ENCODE peak calls at places on chromosomes 4 and X, in six cellular contexts. Q is HepG2, L is HCT116, Z is GM12878, R is H1, Y is K562. J is an unnamed sample.

GRCh38 chrX:72421797-72422196 is 116.1 kb upstream of the CITED1 start:
- DNase-seq in Z (no peak), Q (no peak), Y (no peak), L (no peak), R (no peak), J (no peak)

GRCh38 chr4:148120216-148120615 is 322.0 kb downstream of the NR3C2 start:
- DNase-seq in Z (no peak), Q (no peak), R (no peak), L (no peak), Y (no peak), J (no peak)

GRCh38 chr4:182238355-182238931 is 4.8 kb upstream of the TENM3 start:
- DNase-seq in Z (no peak), L (no peak), Q (no peak), R (no peak), Y (no peak), J (no peak)

GRCh38 chr4:165096776-165097175 is 15.9 kb downstream of the TMEM192 start:
- DNase-seq in R (no peak), Z (no peak), Y (no peak), Q (peak), L (no peak), J (no peak)

GRCh38 chrX:140524556-140524955 is 19.7 kb upstream of the SOX3 start:
- DNase-seq in L (no peak), Y (no peak), Z (no peak), Q (no peak), R (no peak), J (no peak)

GRCh38 chrX:52261463-52262194 is 76.9 kb downstream of the MAGED4 start:
- DNase-seq in Y (peak), L (peak), Q (peak), Z (peak), R (peak), J (peak)

GRCh38 chr4:38154681-38155588 is 194.7 kb downstream of the PTTG2 start:
- DNase-seq in L (no peak), Q (no peak), Y (no peak), R (no peak), Z (no peak), J (no peak)

GRCh38 chr4:183527326-183527725 is 22.5 kb downstream of the ING2 start:
- DNase-seq in R (no peak), L (no peak), Y (no peak), Z (no peak), Q (no peak), J (no peak)

GRCh38 chr4:40395908-40396806 is 61.0 kb downstream of the CHRNA9 start:
- DNase-seq in L (no peak), Z (no peak), R (no peak), Y (no peak), Q (peak), J (no peak)

GRCh38 chr4:68630371-68630770 is 40.1 kb downstream of the UGT2B15 start:
- DNase-seq in R (no peak), Y (no peak), Q (no peak), L (no peak), Z (no peak), J (no peak)

GRCh38 chr4:41428941-41429669 is 108.9 kb upstream of the LIMCH1 start:
- DNase-seq in Y (no peak), Z (no peak), L (no peak), R (no peak), Q (no peak), J (no peak)

GRCh38 chr4:62644372-62644771 is 1444.2 kb downstream of the ADGRL3 start:
- DNase-seq in Q (peak), L (no peak), Y (no peak), R (no peak), Z (no peak), J (peak)

GRCh38 chr4:90641856-90642599 is 514.8 kb downstream of the CCSER1 start:
- DNase-seq in Y (no peak), Q (no peak), L (no peak), R (no peak), Z (no peak), J (no peak)

GRCh38 chr4:28391877-28392276 is 1531.2 kb downstream of the STIM2 start:
- DNase-seq in L (no peak), Q (no peak), Y (no peak), Z (no peak), R (no peak), J (no peak)

GRCh38 chr4:93186846-93187245 is 641.7 kb upstream of the ATOH1 start:
- DNase-seq in Z (no peak), R (no peak), Q (no peak), Y (no peak), L (no peak), J (no peak)

GRCh38 chr4:6267573-6267972 is 2.1 kb upstream of the WFS1 start:
- DNase-seq in Y (no peak), Z (no peak), Q (peak), L (no peak), R (no peak), J (no peak)

GRCh38 chr4:32172761-32173160 is 1452.6 kb downstream of the PCDH7 start:
- DNase-seq in L (no peak), Q (no peak), R (no peak), Z (no peak), Y (no peak), J (no peak)

GRCh38 chrX:37834937-37835336 is 12.4 kb downstream of the DYNLT3 start:
- DNase-seq in Q (no peak), Y (no peak), L (no peak), R (no peak), Z (no peak), J (no peak)

GRCh38 chrX:40090050-40090804 is 7.5 kb downstream of the BCOR start:
- DNase-seq in L (no peak), Z (no peak), Q (no peak), Y (peak), R (peak), J (no peak)

GRCh38 chr4:106971586-106971985 is 64.5 kb downstream of the DKK2 start:
- DNase-seq in L (no peak), Z (no peak), Y (no peak), Q (no peak), R (no peak), J (no peak)

GRCh38 chrX:65688403-65688881 is 21.0 kb downstream of the MSN start:
- DNase-seq in Z (peak), L (no peak), R (no peak), Q (no peak), Y (no peak), J (no peak)

GRCh38 chrX:74119016-74119910 is 184.7 kb upstream of the ZCCHC13 start:
- DNase-seq in Q (no peak), L (peak), R (no peak), Z (no peak), Y (no peak), J (no peak)

GRCh38 chr4:83197555-83198235 is 83.2 kb upstream of the PLAC8 start:
- DNase-seq in Y (no peak), L (no peak), Q (peak), R (no peak), Z (no peak), J (no peak)

GRCh38 chrX:134537179-134537945 is 77.4 kb downstream of the HPRT1 start:
- DNase-seq in R (no peak), Q (peak), Z (no peak), Y (peak), L (peak), J (no peak)

GRCh38 chr4:146261046-146261445 is 46.7 kb downstream of the REELD1 start:
- DNase-seq in Q (no peak), Y (no peak), R (no peak), Z (no peak), L (no peak), J (no peak)

GRCh38 chrX:46327229-46328081 is 217.8 kb downstream of the ZNF674 start:
- DNase-seq in Y (no peak), Z (no peak), L (peak), Q (peak), R (peak), J (peak)

GRCh38 chr4:189069782-189070181 is 870.9 kb upstream of the FRG1 start:
- DNase-seq in Y (no peak), Z (no peak), L (no peak), Q (no peak), R (no peak), J (no peak)

GRCh38 chr4:147108409-147108808 is 162.7 kb upstream of the TTC29 start:
- DNase-seq in L (no peak), R (no peak), Q (no peak), Y (no peak), Z (no peak), J (no peak)

GRCh38 chr4:86926428-86927086 is 8.3 kb upstream of the AFF1 start:
- DNase-seq in Y (peak), L (no peak), Z (no peak), Q (no peak), R (no peak), J (no peak)

DNA sequence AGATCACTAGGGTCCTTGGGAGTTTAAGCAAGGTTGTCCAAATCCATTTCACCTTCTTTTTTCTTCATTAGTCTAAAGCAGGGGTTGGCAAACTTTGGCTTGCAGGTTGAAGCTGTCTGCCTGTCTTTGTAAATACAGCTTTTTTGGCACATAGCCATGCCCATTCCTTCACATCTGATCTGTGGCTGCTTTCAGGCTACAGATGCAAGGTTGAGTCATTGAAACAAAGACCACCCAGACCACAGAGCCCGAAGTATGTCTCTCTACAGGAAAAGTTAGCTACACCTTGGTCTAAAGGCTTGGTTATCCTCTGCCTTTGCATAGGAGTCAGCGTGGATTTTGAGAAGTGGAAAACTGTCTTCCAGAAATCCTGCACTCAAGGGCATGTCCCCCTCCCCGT is 238.1 kb upstream of the STS start:
- DNase-seq in Y (no peak), L (no peak), Q (no peak), Z (no peak), R (no peak), J (no peak)
- TF ChIP-seq ATF3 in Y (no peak), L (no peak), Q (no peak), Z (no peak), R (no peak), J (no peak)

DNA sequence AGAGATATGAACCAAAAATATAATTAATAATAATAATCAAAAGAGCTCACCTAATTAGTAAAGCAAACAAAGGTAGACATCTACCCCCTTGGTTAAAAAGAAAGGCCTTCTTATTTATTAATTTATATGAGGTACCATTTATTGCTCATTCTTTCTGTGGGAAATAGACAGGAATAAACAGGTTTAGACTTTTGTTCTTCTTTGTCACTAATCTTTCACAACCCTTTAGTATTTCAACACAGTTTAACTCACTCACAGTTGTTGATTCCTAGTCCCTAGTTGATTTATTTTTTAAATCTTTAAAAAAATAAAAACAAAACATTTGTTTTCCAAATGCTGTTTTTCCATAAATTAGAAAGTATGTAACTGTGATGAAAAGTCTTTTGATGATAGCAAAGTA is 5.6 kb downstream of the PPARGC1A start:
- DNase-seq in R (no peak), Z (no peak), Q (no peak), Y (no peak), L (no peak), J (no peak)
- TF ChIP-seq ATF3 in R (no peak), Z (no peak), Q (no peak), Y (no peak), L (no peak), J (no peak)

GRCh38 chrX:85084770-85085393 is 81.2 kb downstream of the APOOL start:
- DNase-seq in Y (peak), L (peak), Z (peak), R (no peak), Q (peak), J (no peak)
- TF ChIP-seq ATF3 in Y (no peak), L (no peak), Z (no peak), R (no peak), Q (no peak), J (no peak)

GRCh38 chr4:110165382-110166285 is 32.8 kb downstream of the ELOVL6 start:
- DNase-seq in Q (no peak), Y (peak), Z (no peak), R (no peak), L (peak), J (no peak)
- TF ChIP-seq ATF3 in Q (no peak), Y (no peak), Z (no peak), R (no peak), L (no peak), J (no peak)

J was measured in WTC11.